ENCODE peak calls at places on chromosome 12, in nine cellular contexts. H is lung; M is vagina; G is AG09319; L is NCI-H2081; Y is stimulated activated naive CD4-positive, alpha-beta T cell; I is activated T-cell treated with anti-CD3 and anti-CD28 coated beads for 24 hours; P is stromal cell of bone marrow; D is cardiac fibroblast. W is an unnamed sample.

GRCh38 chr12:28563926-28564325 is 373.7 kb downstream of the CCDC91 start:
- DNase-seq in L (no peak), G (peak), D (peak), H (no peak), I (no peak), P (peak), Y (no peak), M (no peak), W (no peak)

GRCh38 chr12:101064721-101065120 is 145.3 kb downstream of the SLC5A8 start:
- DNase-seq in I (no peak), Y (no peak), D (no peak), L (no peak), M (no peak), H (no peak), G (no peak), P (no peak), W (peak)

GRCh38 chr12:52896190-52897100 is 8.4 kb downstream of the KRT8 start:
- DNase-seq in L (no peak), P (no peak), G (no peak), M (no peak), H (no peak), I (no peak), Y (no peak), D (no peak), W (no peak)

GRCh38 chr12:96060041-96060440 is 24.7 kb upstream of the LTA4H start:
- DNase-seq in L (no peak), D (no peak), H (no peak), G (no peak), M (no peak), Y (no peak), I (no peak), P (no peak), W (no peak)

GRCh38 chr12:57899010-57899662 is 42.2 kb upstream of the ATP23 start:
- DNase-seq in Y (peak), I (peak), G (no peak), H (no peak), M (no peak), D (peak), L (peak), P (peak), W (peak)

GRCh38 chr12:108831309-108831991 is 25.9 kb downstream of the SSH1 start:
- DNase-seq in I (no peak), G (no peak), P (no peak), Y (no peak), M (no peak), L (no peak), D (no peak), H (no peak), W (no peak)

GRCh38 chr12:88870000-88870737 is 289.9 kb upstream of the KITLG start:
- DNase-seq in P (peak), M (no peak), D (peak), L (no peak), H (peak), G (peak), I (no peak), Y (no peak), W (no peak)

GRCh38 chr12:63086149-63086915 is 64.7 kb downstream of the AVPR1A start:
- DNase-seq in Y (no peak), P (no peak), H (no peak), I (no peak), D (peak), G (no peak), L (no peak), M (no peak), W (no peak)

GRCh38 chr12:22029491-22029890 is 16.5 kb upstream of the CMAS start:
- DNase-seq in Y (no peak), H (no peak), L (no peak), P (no peak), M (no peak), I (no peak), D (no peak), G (no peak), W (no peak)

GRCh38 chr12:3216726-3217682 is 139.8 kb downstream of the TSPAN9 start:
- DNase-seq in Y (no peak), L (no peak), H (no peak), D (peak), I (no peak), P (peak), G (no peak), M (no peak), W (peak)

GRCh38 chr12:15823360-15824128 is 34.4 kb upstream of the EPS8 start:
- DNase-seq in D (no peak), P (no peak), L (peak), I (no peak), Y (no peak), H (no peak), G (no peak), M (no peak), W (no peak)

GRCh38 chr12:107610030-107610859 is 75.4 kb upstream of the PWP1 start:
- DNase-seq in L (peak), D (peak), G (peak), H (no peak), M (no peak), Y (no peak), P (peak), I (no peak), W (no peak)

GRCh38 chr12:29783773-29784666 is at the start of gene TMTC1:
- DNase-seq in I (no peak), G (no peak), L (no peak), Y (no peak), H (peak), P (peak), M (no peak), D (peak), W (peak)

GRCh38 chr12:10615532-10615931 is 2.1 kb upstream of the MAGOHB start:
- DNase-seq in L (no peak), H (no peak), Y (no peak), G (no peak), I (no peak), P (no peak), D (no peak), M (no peak), W (no peak)

GRCh38 chr12:67766370-67766769 is 117.8 kb downstream of the DYRK2 start:
- DNase-seq in M (no peak), H (no peak), P (peak), I (no peak), G (no peak), L (no peak), D (peak), Y (no peak), W (peak)

GRCh38 chr12:88529531-88530488 is 50.5 kb downstream of the KITLG start:
- DNase-seq in M (no peak), H (no peak), I (no peak), D (peak), G (no peak), P (peak), Y (no peak), L (peak), W (no peak)

GRCh38 chr12:69904761-69905160 is 79.7 kb downstream of the MYRFL start:
- DNase-seq in D (peak), Y (no peak), L (no peak), G (peak), H (no peak), I (no peak), P (no peak), M (no peak), W (peak)

GRCh38 chr12:49909826-49910225 is 6.1 kb upstream of the FAIM2 start:
- DNase-seq in D (peak), M (no peak), H (peak), G (no peak), I (no peak), Y (no peak), L (no peak), P (no peak), W (peak)

GRCh38 chr12:16220120-16220519 is 57.4 kb downstream of the SLC15A5 start:
- DNase-seq in G (no peak), M (no peak), Y (no peak), I (no peak), P (no peak), L (no peak), D (no peak), H (no peak), W (no peak)

W was measured in NCI-H226.